ENCODE peak calls at places on chromosomes 12 and 14, in four cellular contexts. C is right cardiac atrium, W is mammary epithelial cell, I is lower lobe of right lung. U is an unnamed sample.

GRCh38 chr14:73289729-73290128 is 52.4 kb downstream of the PAPLN start:
- DNase-seq in I (no peak), W (no peak), C (no peak), U (no peak)

GRCh38 chr12:101567918-101568317 is 26.9 kb upstream of the MYBPC1 start:
- DNase-seq in C (no peak), I (no peak), W (no peak), U (no peak)

GRCh38 chr14:40417777-40418401 is 985.7 kb upstream of the FBXO33 start:
- DNase-seq in I (no peak), C (no peak), W (no peak), U (no peak)

GRCh38 chr14:93962701-93963601 is 13.4 kb downstream of the ASB2 start:
- DNase-seq in I (peak; percentile 66), W (no peak), C (no peak), U (peak; percentile 37)

GRCh38 chr12:105445261-105446015 is 114.9 kb downstream of the C12orf75 start:
- DNase-seq in I (no peak), C (no peak), W (peak; percentile 48), U (no peak)

GRCh38 chr14:22113401-22113800 is 439.8 kb upstream of the OR4E1 start:
- DNase-seq in I (no peak), C (no peak), W (no peak), U (no peak)

GRCh38 chr12:6281081-6281809 is 29.2 kb upstream of the PLEKHG6 start:
- DNase-seq in I (no peak), W (no peak), C (no peak), U (no peak)

GRCh38 chr14:65303185-65303901 is 109.2 kb upstream of the FUT8 start:
- DNase-seq in W (peak; percentile 60), I (no peak), C (no peak), U (no peak)

GRCh38 chr12:99111600-99111999 is 466.5 kb downstream of the APAF1 start:
- DNase-seq in W (no peak), I (no peak), C (no peak), U (no peak)

GRCh38 chr12:1189163-1189562 is 198.1 kb downstream of the ERC1 start:
- DNase-seq in C (no peak), I (no peak), W (peak; percentile 94), U (no peak)

GRCh38 chr12:4829793-4830162 is 79.9 kb upstream of the KCNA1 start:
- DNase-seq in I (no peak), W (no peak), C (no peak), U (no peak)

DNA sequence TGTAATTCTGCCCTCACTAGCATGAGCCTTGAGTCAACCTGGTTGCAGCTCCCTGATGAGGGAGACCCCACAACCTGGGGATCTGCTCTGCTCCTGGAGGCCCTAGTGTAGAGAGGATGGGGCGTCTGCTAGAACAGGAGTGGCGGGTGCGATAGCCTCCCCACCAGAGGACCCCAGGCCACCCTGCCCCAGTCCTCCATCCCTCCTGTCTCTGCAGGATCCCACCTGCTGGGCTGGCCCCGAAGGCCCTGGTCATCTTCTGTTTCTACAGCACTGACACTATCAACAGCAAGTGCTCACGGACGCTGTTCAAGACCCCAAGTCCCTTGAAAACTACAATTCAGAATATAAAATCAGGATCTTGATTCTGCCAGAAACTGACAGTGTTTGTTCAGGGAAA is 15.2 kb downstream of the ANHX start:
- DNase-seq in C (no peak), W (no peak), I (no peak), U (no peak)
- H3K9me3 ChIP-seq in C (peaks cover 6% of the 10 kb centered on the region), W (peaks cover 64% of the 10 kb centered on the region), I (peaks cover 30% of the 10 kb centered on the region), U (peaks cover 68% of the 10 kb centered on the region)

GRCh38 chr12:133023566-133023965 is 13.7 kb upstream of the ZNF84 start:
- DNase-seq in W (peak; percentile 25), C (no peak), I (no peak), U (no peak)

GRCh38 chr12:133026996-133027395 is 10.3 kb upstream of the ZNF84 start:
- DNase-seq in W (peak; percentile 6), I (no peak), C (no peak), U (no peak)
- H3K9me3 ChIP-seq in W (peaks cover 12% of the 10 kb centered on the region), I (peaks cover 65% of the 10 kb centered on the region), C (peaks cover 5% of the 10 kb centered on the region), U (peaks cover 75% of the 10 kb centered on the region)

GRCh38 chr12:131049002-131049401 is 95.3 kb downstream of the ADGRD1 start:
- DNase-seq in C (no peak), W (no peak), I (peak; percentile 35), U (no peak)
- H3K9me3 ChIP-seq in C (no peaks in the 10 kb centered on the region), W (peaks cover 29% of the 10 kb centered on the region), I (no peaks in the 10 kb centered on the region), U (no peaks in the 10 kb centered on the region)

GRCh38 chr12:126389215-126389841 is 1324.1 kb downstream of the AACS start:
- DNase-seq in C (no peak), I (no peak), W (no peak), U (no peak)

GRCh38 chr12:126385785-126386184 is 1320.5 kb downstream of the AACS start:
- DNase-seq in W (no peak), I (no peak), C (no peak), U (no peak)

GRCh38 chr12:126384029-126384564 is 1318.9 kb downstream of the AACS start:
- DNase-seq in C (no peak), W (no peak), I (no peak), U (no peak)

GRCh38 chr12:126383506-126383905 is 1318.3 kb downstream of the AACS start:
- DNase-seq in C (no peak), I (no peak), W (no peak), U (no peak)
- H3K9me3 ChIP-seq in C (no peaks in the 10 kb centered on the region), I (no peaks in the 10 kb centered on the region), W (peaks cover 5% of the 10 kb centered on the region), U (no peaks in the 10 kb centered on the region)

GRCh38 chr14:54257424-54257823 is 139.4 kb upstream of the CDKN3 start:
- DNase-seq in W (no peak), C (no peak), I (no peak), U (no peak)
- H3K9me3 ChIP-seq in W (no peaks in the 10 kb centered on the region), C (no peaks in the 10 kb centered on the region), I (no peaks in the 10 kb centered on the region), U (no peaks in the 10 kb centered on the region)

GRCh38 chr12:47612953-47613352 is 92.9 kb downstream of the RPAP3 start:
- DNase-seq in C (no peak), I (no peak), W (no peak), U (no peak)
- H3K9me3 ChIP-seq in C (no peaks in the 10 kb centered on the region), I (peaks cover 14% of the 10 kb centered on the region), W (peaks cover 11% of the 10 kb centered on the region), U (peaks cover 15% of the 10 kb centered on the region)

GRCh38 chr14:41993687-41994086 is 387.0 kb downstream of the LRFN5 start:
- DNase-seq in W (no peak), C (no peak), I (no peak), U (no peak)
- H3K9me3 ChIP-seq in W (no peaks in the 10 kb centered on the region), C (no peaks in the 10 kb centered on the region), I (no peaks in the 10 kb centered on the region), U (no peaks in the 10 kb centered on the region)

DNA sequence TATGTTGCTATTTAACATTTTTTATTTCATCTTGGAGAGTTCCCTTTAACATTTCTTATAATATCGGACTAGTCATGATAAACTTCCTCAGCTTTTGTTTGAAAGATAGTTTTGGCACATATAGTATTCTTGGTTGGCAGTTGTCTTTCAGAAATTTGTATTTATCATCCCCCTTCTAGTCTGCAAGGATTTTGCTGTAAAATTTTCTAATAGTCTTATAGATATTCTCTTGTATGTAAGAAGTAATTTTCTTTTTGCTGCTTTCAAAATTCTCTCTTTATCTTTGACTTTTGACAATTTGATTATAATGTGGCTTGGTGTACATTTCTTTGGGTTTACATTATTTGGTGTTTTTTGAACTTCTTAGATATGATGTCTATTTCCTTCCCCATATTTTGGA is 116.0 kb upstream of the AVPR1A start:
- DNase-seq in C (no peak), I (no peak), W (no peak), U (no peak)
- H3K9me3 ChIP-seq in C (peaks cover 2% of the 10 kb centered on the region), I (peaks cover 21% of the 10 kb centered on the region), W (peaks cover 8% of the 10 kb centered on the region), U (peaks cover 15% of the 10 kb centered on the region)

GRCh38 chr14:105904379-105904778 is 378.0 kb downstream of the TMEM121 start:
- DNase-seq in W (no peak), I (no peak), C (no peak), U (no peak)

GRCh38 chr14:105905456-105905855 is 379.1 kb downstream of the TMEM121 start:
- DNase-seq in C (no peak), I (no peak), W (no peak), U (no peak)

GRCh38 chr14:105902131-105902898 is 375.9 kb downstream of the TMEM121 start:
- DNase-seq in I (no peak), W (no peak), C (no peak), U (no peak)

GRCh38 chr14:105901226-105901625 is 374.8 kb downstream of the TMEM121 start:
- DNase-seq in C (no peak), I (no peak), W (no peak), U (no peak)

GRCh38 chr14:105903971-105904370 is 377.6 kb downstream of the TMEM121 start:
- DNase-seq in W (no peak), C (no peak), I (no peak), U (no peak)
- H3K9me3 ChIP-seq in W (peaks cover 32% of the 10 kb centered on the region), C (no peaks in the 10 kb centered on the region), I (no peaks in the 10 kb centered on the region), U (no peaks in the 10 kb centered on the region)

DNA sequence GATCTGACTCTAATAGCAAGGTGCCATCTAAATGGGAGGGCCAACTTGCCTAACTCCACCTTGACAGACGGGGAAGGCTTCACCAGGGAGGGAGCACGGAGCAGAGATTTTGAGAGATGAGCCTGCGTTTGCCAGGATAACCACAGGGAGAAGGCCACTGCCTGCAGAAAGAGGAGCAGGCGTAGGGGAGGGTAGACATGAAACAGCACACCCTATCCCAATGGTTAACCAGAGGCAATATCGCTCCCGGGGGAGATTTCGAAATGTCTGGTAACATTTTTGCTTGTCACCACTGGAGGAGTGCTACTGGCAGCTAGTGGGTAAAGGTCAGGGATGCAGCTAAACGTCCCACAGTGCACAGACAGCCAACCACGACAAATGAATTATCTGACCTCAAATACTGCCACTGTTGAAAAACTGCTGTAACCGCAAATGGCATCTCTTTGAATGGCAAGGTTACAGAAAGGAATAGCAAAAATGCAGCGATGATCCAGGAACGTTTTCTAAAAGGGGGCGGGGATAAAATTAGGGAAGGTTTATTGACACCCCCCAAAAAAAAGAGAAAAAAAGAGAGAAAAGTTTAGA is 126.0 kb upstream of the ATF7IP start:
- DNase-seq in C (peak; percentile 64), I (no peak), W (peak; percentile 46), U (no peak)
- H3K9me3 ChIP-seq in C (no peaks in the 10 kb centered on the region), I (peaks cover 20% of the 10 kb centered on the region), W (no peaks in the 10 kb centered on the region), U (peaks cover 15% of the 10 kb centered on the region)